ENCODE peak calls at places on chromosome 20, in ten cellular contexts. N is BJ, A is thoracic aorta, O is MM.1S, L is IMR-90, V is AG04449, F is fibroblast of pulmonary artery, W is cardiac fibroblast, P is A549, G is foreskin fibroblast. I is an unnamed sample.

GRCh38 chr20:20366896-20367680 is 816 bp upstream of the INSM1 start:
- DNase-seq in G (peak), A (no peak), N (no peak), O (no peak), W (peak), V (no peak), L (no peak), P (peak), F (no peak), I (no peak)

GRCh38 chr20:8602389-8603116 is 466.3 kb upstream of the PLCB4 start:
- DNase-seq in G (no peak), V (no peak), W (peak), O (peak), L (peak), N (no peak), F (peak), A (no peak), P (no peak), I (no peak)

GRCh38 chr20:36855241-36855657 is 20.7 kb upstream of the TLDC2 start:
- DNase-seq in L (no peak), G (no peak), O (no peak), F (no peak), P (no peak), A (no peak), N (no peak), W (no peak), V (no peak), I (peak)

GRCh38 chr20:3659492-3660261 is 3.5 kb downstream of the GFRA4 start:
- DNase-seq in G (no peak), L (no peak), V (no peak), W (no peak), O (no peak), F (no peak), A (no peak), N (no peak), P (no peak), I (no peak)

GRCh38 chr20:46243707-46244628 is 64.3 kb downstream of the CDH22 start:
- DNase-seq in G (peak), L (peak), A (no peak), N (no peak), F (no peak), V (no peak), P (no peak), W (peak), O (no peak), I (peak)

GRCh38 chr20:8447262-8448120 is 315.4 kb downstream of the PLCB1 start:
- DNase-seq in A (no peak), N (no peak), P (no peak), O (no peak), F (no peak), V (no peak), L (no peak), W (no peak), G (no peak), I (no peak)

GRCh38 chr20:48612335-48612734 is 215.5 kb downstream of the PREX1 start:
- DNase-seq in F (no peak), L (no peak), O (no peak), P (no peak), N (no peak), W (no peak), G (no peak), A (no peak), V (no peak), I (no peak)

GRCh38 chr20:7879883-7880282 is 60.4 kb downstream of the HAO1 start:
- DNase-seq in V (no peak), A (no peak), W (peak), O (peak), N (no peak), F (peak), G (peak), P (peak), L (peak), I (no peak)

GRCh38 chr20:8627386-8628030 is 441.4 kb upstream of the PLCB4 start:
- DNase-seq in N (no peak), A (no peak), V (no peak), O (no peak), F (no peak), P (no peak), G (peak), W (no peak), L (peak), I (no peak)

GRCh38 chr20:50682065-50682464 is 9.3 kb downstream of the RIPOR3 start:
- DNase-seq in V (no peak), O (no peak), N (no peak), A (no peak), F (no peak), P (no peak), W (no peak), L (no peak), G (no peak), I (no peak)

GRCh38 chr20:39049684-39050554 is 87.8 kb downstream of the DHX35 start:
- DNase-seq in P (peak), W (peak), G (peak), F (peak), N (no peak), A (peak), O (peak), V (no peak), L (peak), I (peak)

GRCh38 chr20:37538003-37538402 is 10.3 kb upstream of the BLCAP start:
- DNase-seq in G (peak), A (no peak), L (peak), V (no peak), F (peak), W (peak), O (no peak), N (no peak), P (peak), I (peak)

GRCh38 chr20:22502731-22503191 is 81.6 kb downstream of the FOXA2 start:
- DNase-seq in A (no peak), W (no peak), O (no peak), P (no peak), F (no peak), N (no peak), V (no peak), G (no peak), L (no peak), I (no peak)

GRCh38 chr20:19821605-19822004 is 63.5 kb downstream of the RIN2 start:
- DNase-seq in W (no peak), P (no peak), A (no peak), V (no peak), L (no peak), G (no peak), N (no peak), O (peak), F (no peak), I (no peak)

GRCh38 chr20:51500311-51500710 is 42.2 kb downstream of the NFATC2 start:
- DNase-seq in A (no peak), O (no peak), F (no peak), G (no peak), L (no peak), N (no peak), W (no peak), V (no peak), P (no peak), I (no peak)

GRCh38 chr20:61933481-61933950 is 132.2 kb downstream of the TAF4 start:
- DNase-seq in V (no peak), P (no peak), A (no peak), G (no peak), O (no peak), F (no peak), W (no peak), N (no peak), L (no peak), I (no peak)

GRCh38 chr20:4006640-4007039 is 8.7 kb downstream of the RNF24 start:
- DNase-seq in F (peak), O (no peak), G (peak), A (peak), V (no peak), N (no peak), L (no peak), P (no peak), W (no peak), I (no peak)

GRCh38 chr20:11401988-11402387 is 515.7 kb upstream of the BTBD3 start:
- DNase-seq in W (no peak), L (no peak), A (no peak), F (no peak), G (no peak), V (no peak), O (peak), N (no peak), P (no peak), I (no peak)

GRCh38 chr20:49482621-49483017 is at the start of gene KCNB1:
- DNase-seq in V (no peak), W (peak), F (peak), L (peak), G (peak), A (no peak), O (peak), N (no peak), P (peak), I (peak)

GRCh38 chr20:17936306-17936790 is 32.2 kb downstream of the SNX5 start:
- DNase-seq in P (no peak), A (peak), N (no peak), O (no peak), L (peak), F (peak), G (peak), W (no peak), V (no peak), I (peak)

GRCh38 chr20:5297280-5298004 is 19.3 kb downstream of the PROKR2 start:
- DNase-seq in N (no peak), P (no peak), G (no peak), W (no peak), L (no peak), V (no peak), A (no peak), F (no peak), O (no peak), I (peak)

GRCh38 chr20:61954276-61955021 is 111.2 kb downstream of the TAF4 start:
- DNase-seq in N (no peak), L (no peak), V (no peak), A (no peak), P (no peak), W (no peak), G (no peak), F (no peak), O (no peak), I (no peak)

GRCh38 chr20:50663095-50663821 is 28.1 kb downstream of the RIPOR3 start:
- DNase-seq in N (no peak), O (peak), F (no peak), V (no peak), W (no peak), A (no peak), L (no peak), P (peak), G (peak), I (no peak)

GRCh38 chr20:25314497-25315417 is 66.9 kb downstream of the PYGB start:
- DNase-seq in L (no peak), V (no peak), N (no peak), O (no peak), A (no peak), W (no peak), F (no peak), G (no peak), P (peak), I (no peak)
- TF ChIP-seq CTCF in L (no peak), V (peak), N (peak), O (no peak), A (no peak), W (no peak), F (no peak), G (no peak), P (peak), I (no peak)

GRCh38 chr20:31596831-31597482 is 8.1 kb upstream of the ID1 start:
- DNase-seq in L (no peak), A (no peak), V (no peak), P (no peak), N (no peak), G (peak), F (no peak), W (no peak), O (no peak), I (no peak)

GRCh38 chr20:31595380-31595653 is 9.8 kb upstream of the ID1 start:
- DNase-seq in W (no peak), A (no peak), V (no peak), F (no peak), N (no peak), O (no peak), G (no peak), L (no peak), P (no peak), I (no peak)

GRCh38 chr20:31594558-31595379 is 10.3 kb upstream of the ID1 start:
- DNase-seq in W (no peak), N (no peak), V (no peak), L (no peak), P (peak), O (no peak), G (peak), F (no peak), A (no peak), I (no peak)

GRCh38 chr20:31597483-31597858 is 7.6 kb upstream of the ID1 start:
- DNase-seq in P (no peak), L (no peak), G (no peak), A (no peak), O (no peak), V (no peak), N (no peak), F (no peak), W (no peak), I (no peak)

GRCh38 chr20:31595654-31596411 is 9.3 kb upstream of the ID1 start:
- DNase-seq in N (peak), L (peak), P (peak), G (peak), F (peak), O (no peak), W (peak), V (no peak), A (peak), I (peak)
- H3K4me3 ChIP-seq in N (no peak), L (no peak), P (peak), G (no peak), F (no peak), O (no peak), W (no peak), V (no peak), A (no peak), I (no peak)

GRCh38 chr20:63312690-63313348 is 19.8 kb downstream of the COL20A1 start:
- DNase-seq in G (no peak), A (no peak), V (no peak), O (no peak), N (no peak), F (peak), L (peak), P (no peak), W (no peak), I (no peak)
- TF ChIP-seq CTCF in G (no peak), A (no peak), V (no peak), O (no peak), N (no peak), F (no peak), L (no peak), P (no peak), W (no peak), I (no peak)

GRCh38 chr20:44170796-44171410 is 16.1 kb downstream of the JPH2 start:
- DNase-seq in W (peak), L (no peak), P (no peak), G (no peak), N (no peak), V (no peak), A (no peak), O (no peak), F (peak), I (peak)

GRCh38 chr20:44167736-44168135 is 19.3 kb downstream of the JPH2 start:
- DNase-seq in O (no peak), G (no peak), F (no peak), V (no peak), P (no peak), L (no peak), N (no peak), A (no peak), W (no peak), I (no peak)

GRCh38 chr20:44171775-44172571 is 15.0 kb downstream of the JPH2 start:
- DNase-seq in F (no peak), G (no peak), N (no peak), W (peak), O (no peak), A (no peak), L (no peak), P (no peak), V (no peak), I (no peak)

GRCh38 chr20:44166008-44166407 is 21.0 kb downstream of the JPH2 start:
- DNase-seq in V (no peak), F (peak), O (no peak), P (peak), G (peak), A (no peak), L (peak), N (no peak), W (peak), I (peak)

GRCh38 chr20:44166477-44166876 is 20.5 kb downstream of the JPH2 start:
- DNase-seq in W (peak), A (no peak), F (peak), V (no peak), N (peak), P (peak), G (peak), O (no peak), L (peak), I (peak)
- H3K4me3 ChIP-seq in W (no peak), A (peak), F (no peak), V (no peak), N (no peak), P (no peak), G (no peak), O (no peak), L (no peak), I (no peak)

DNA sequence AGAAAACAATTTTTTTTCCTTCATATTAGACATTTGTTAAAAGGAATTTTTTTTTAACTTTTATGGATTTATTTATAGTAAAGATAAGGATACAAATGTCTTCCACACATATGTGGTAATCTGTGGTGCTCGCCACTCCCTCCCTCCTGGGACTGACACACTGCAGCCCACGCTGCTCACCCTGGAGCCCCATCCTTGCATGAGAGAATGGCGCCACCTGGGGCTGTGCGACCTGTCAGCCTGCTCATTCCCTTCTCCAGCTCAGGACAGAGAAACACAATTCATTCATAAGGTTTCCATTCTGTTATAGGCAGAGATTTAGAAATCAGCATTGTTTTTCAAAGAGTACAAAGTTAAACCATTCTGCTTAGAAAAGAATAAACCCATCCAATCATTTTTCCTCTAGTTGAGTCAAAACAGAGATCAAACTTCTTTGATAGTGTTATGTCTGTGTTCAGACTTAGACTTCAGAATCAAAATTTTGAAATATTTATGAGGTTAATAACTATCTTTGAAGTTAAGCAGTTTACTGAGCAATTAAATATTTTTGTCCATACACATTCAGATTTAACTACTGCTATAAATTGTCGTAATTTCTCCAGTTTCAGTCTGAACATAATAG is 42.8 kb upstream of the DYNLRB1 start:
- DNase-seq in V (no peak), F (peak), G (peak), L (peak), P (peak), O (peak), A (no peak), W (peak), N (no peak), I (peak)
- TF ChIP-seq CTCF in V (peak), F (peak), G (peak), L (peak), P (peak), O (peak), A (no peak), W (peak), N (peak), I (peak)

GRCh38 chr20:1388706-1389483 is 4.0 kb downstream of the FKBP1A start:
- DNase-seq in W (no peak), N (no peak), A (no peak), F (no peak), L (no peak), O (no peak), P (no peak), V (no peak), G (peak), I (no peak)
- H3K4me3 ChIP-seq in W (peak), N (no peak), A (peak), F (peak), L (no peak), O (no peak), P (no peak), V (no peak), G (no peak), I (no peak)

I was measured in fibroblast of mammary gland.